ENCODE peak calls at places on chromosomes 11 and 22, in four cellular contexts. W is left lung; F is naive thymus-derived CD8-positive, alpha-beta T cell; J is mucosa of gallbladder. X is an unnamed sample.

GRCh38 chr11:66561178-66561974 is 7.0 kb downstream of the CTSF start:
- DNase-seq in F (no peak), J (no peak), W (no peak), X (no peak)

GRCh38 chr11:12165237-12165875 is 55.0 kb downstream of the MICAL2 start:
- DNase-seq in W (no peak), J (no peak), F (no peak), X (no peak)

GRCh38 chr11:62392944-62393628 is 25.7 kb upstream of the SCGB1A1 start:
- DNase-seq in F (no peak), J (no peak), W (no peak), X (peak; percentile 45)

GRCh38 chr22:19970479-19971275 is 29.1 kb upstream of the TXNRD2 start:
- DNase-seq in F (peak; percentile 73), J (peak; percentile 66), W (peak; percentile 65), X (peak; percentile 85)

GRCh38 chr11:132999519-132999918 is 532.8 kb downstream of the OPCML start:
- DNase-seq in F (no peak), J (no peak), W (no peak), X (no peak)

GRCh38 chr11:945986-946385 is 20.3 kb downstream of the AP2A2 start:
- DNase-seq in W (no peak), J (no peak), F (no peak), X (peak; percentile 67)

GRCh38 chr11:100789500-100789899 is 102.4 kb downstream of the ARHGAP42 start:
- DNase-seq in J (peak; percentile 48), F (no peak), W (no peak), X (peak; percentile 20)

GRCh38 chr11:67312187-67313021 is 9.1 kb downstream of the SSH3 start:
- DNase-seq in F (no peak), W (peak; percentile 68), J (peak; percentile 70), X (peak; percentile 48)

GRCh38 chr22:21032843-21033688 is 705 bp upstream of the SLC7A4 start:
- DNase-seq in F (no peak), W (no peak), J (no peak), X (peak; percentile 41)

GRCh38 chr22:49550766-49551362 is 276.8 kb downstream of the BRD1 start:
- DNase-seq in F (no peak), J (no peak), W (peak; percentile 8), X (no peak)

GRCh38 chr22:49826603-49827306 is 918 bp downstream of the BRD1 start:
- DNase-seq in J (peak; percentile 39), F (no peak), W (no peak), X (peak; percentile 84)

GRCh38 chr11:46281374-46281831 is 3.9 kb downstream of the CREB3L1 start:
- DNase-seq in J (no peak), W (no peak), F (no peak), X (no peak)

GRCh38 chr11:45684440-45684839 is 19.0 kb upstream of the CHST1 start:
- DNase-seq in F (no peak), J (no peak), W (no peak), X (no peak)

GRCh38 chr11:115527534-115528125 is 23.4 kb upstream of the CADM1 start:
- DNase-seq in J (peak; percentile 17), W (no peak), F (no peak), X (no peak)

GRCh38 chr22:26711205-26711958 is 54.0 kb downstream of the MIAT start:
- DNase-seq in F (no peak), W (no peak), J (no peak), X (no peak)

GRCh38 chr11:107221743-107222142 is 203.5 kb upstream of the GUCY1A2 start:
- DNase-seq in W (no peak), F (no peak), J (no peak), X (no peak)

GRCh38 chr11:39668640-39669039 is 1790.8 kb downstream of the LRRC4C start:
- DNase-seq in J (no peak), F (no peak), W (no peak), X (no peak)

GRCh38 chr22:50182176-50183081 is 3.3 kb upstream of the TRABD start:
- DNase-seq in J (no peak), W (no peak), F (no peak), X (no peak)

GRCh38 chr11:115745545-115746265 is 241.5 kb upstream of the CADM1 start:
- DNase-seq in F (no peak), W (no peak), J (no peak), X (no peak)

GRCh38 chr22:48253573-48253972 is 1491.1 kb downstream of the TBC1D22A start:
- DNase-seq in F (no peak), J (no peak), W (no peak), X (no peak)

GRCh38 chr11:60706931-60707330 is 7.5 kb downstream of the MS4A8 start:
- DNase-seq in J (no peak), F (no peak), W (no peak), X (no peak)

GRCh38 chr11:117412653-117413275 is 85.1 kb downstream of the CEP164 start:
- DNase-seq in W (peak; percentile 21), J (no peak), F (no peak), X (no peak)

GRCh38 chr11:117792992-117793391 is 4.0 kb downstream of the DSCAML1 start:
- DNase-seq in F (no peak), J (no peak), W (no peak), X (no peak)

GRCh38 chr22:29073618-29074275 is 912 bp downstream of the KREMEN1 start:
- DNase-seq in J (peak; percentile 22), F (no peak), W (peak; percentile 56), X (peak; percentile 75)

GRCh38 chr11:112834277-112834755 is 126.9 kb upstream of the NCAM1 start:
- DNase-seq in W (no peak), F (no peak), J (peak; percentile 22), X (no peak)

GRCh38 chr11:47606731-47607130 is 12.5 kb upstream of the C1QTNF4 start:
- DNase-seq in W (no peak), J (no peak), F (no peak), X (no peak)

GRCh38 chr22:36015155-36015805 is 13.3 kb downstream of the RBFOX2 start:
- DNase-seq in J (no peak), F (no peak), W (no peak), X (no peak)

GRCh38 chr11:69301491-69302401 is 7.8 kb downstream of the MYEOV start:
- DNase-seq in J (peak; percentile 81), W (peak; percentile 81), F (no peak), X (peak; percentile 64)

GRCh38 chr11:62688481-62688880 is 849 bp downstream of the LRRN4CL start:
- DNase-seq in F (no peak), W (no peak), J (no peak), X (no peak)

GRCh38 chr11:128328955-128329551 is 258.3 kb downstream of the ETS1 start:
- DNase-seq in F (no peak), W (no peak), J (no peak), X (no peak)

GRCh38 chr11:2467695-2468055 is 22.9 kb downstream of the KCNQ1 start:
- DNase-seq in F (no peak), J (no peak), W (no peak), X (no peak)

GRCh38 chr11:120133216-120134105 is 4.5 kb downstream of the TRIM29 start:
- DNase-seq in J (no peak), W (peak; percentile 12), F (no peak), X (no peak)

GRCh38 chr11:86798988-86799387 is 1.4 kb upstream of the PRSS23 start:
- DNase-seq in W (no peak), F (no peak), J (no peak), X (no peak)

GRCh38 chr22:49717322-49717919 is 110.3 kb downstream of the BRD1 start:
- DNase-seq in F (no peak), W (no peak), J (no peak), X (no peak)

GRCh38 chr11:61881397-61881796 is 9.9 kb downstream of the FADS3 start:
- DNase-seq in F (no peak), W (no peak), J (no peak), X (no peak)

GRCh38 chr22:21450320-21450831 is 16.8 kb upstream of the TMEM191C start:
- DNase-seq in F (no peak), J (peak; percentile 9), W (no peak), X (no peak)

GRCh38 chr22:50678651-50679521 is 6.3 kb downstream of the SHANK3 start:
- DNase-seq in F (no peak), W (peak; percentile 27), J (no peak), X (no peak)

GRCh38 chr22:37148031-37148651 is 1.6 kb downstream of the IL2RB start:
- DNase-seq in J (no peak), F (no peak), W (no peak), X (no peak)

GRCh38 chr11:40241524-40242037 is 1217.9 kb downstream of the LRRC4C start:
- DNase-seq in F (no peak), J (peak; percentile 11), W (no peak), X (no peak)

GRCh38 chr11:108369064-108369463 is 98.3 kb downstream of the C11orf65 start:
- DNase-seq in W (no peak), F (no peak), J (no peak), X (no peak)

X was measured in erythroblast.